ENCODE peak calls at places on chromosomes 6 and 20, in five cellular contexts. One of them, this sample, is unnamed.

GRCh38 chr20:55514498-55514897 is 490.8 kb downstream of the CBLN4 start:
- DNase-seq in H1: no peak
- DNase-seq in neuronal stem cell: no peak
- DNase-seq in H9: no peak
- DNase-seq in IMR-90: no peak
- DNase-seq in this sample: no peak

GRCh38 chr6:98957440-98957839 is 9.7 kb upstream of the FBXL4 start:
- DNase-seq in H1: no peak
- DNase-seq in neuronal stem cell: no peak
- DNase-seq in H9: no peak
- DNase-seq in IMR-90: peak
- DNase-seq in this sample: peak

GRCh38 chr6:170222498-170223471 is 68.1 kb downstream of the DLL1 start:
- DNase-seq in H1: peak
- DNase-seq in neuronal stem cell: no peak
- DNase-seq in H9: no peak
- DNase-seq in IMR-90: no peak
- DNase-seq in this sample: no peak

GRCh38 chr6:149324428-149324827 is 6.9 kb downstream of the TAB2 start:
- DNase-seq in H1: no peak
- DNase-seq in neuronal stem cell: no peak
- DNase-seq in H9: no peak
- DNase-seq in IMR-90: no peak
- DNase-seq in this sample: no peak

GRCh38 chr20:9930142-9930541 is 91.3 kb upstream of the PAK5 start:
- DNase-seq in H1: no peak
- DNase-seq in neuronal stem cell: no peak
- DNase-seq in H9: no peak
- DNase-seq in IMR-90: no peak
- DNase-seq in this sample: no peak

GRCh38 chr6:89678531-89678930 is 40.0 kb upstream of the LYRM2 start:
- DNase-seq in H1: no peak
- DNase-seq in neuronal stem cell: no peak
- DNase-seq in H9: no peak
- DNase-seq in IMR-90: no peak
- DNase-seq in this sample: no peak

GRCh38 chr6:131923356-131923755 is 27.8 kb downstream of the CCN2 start:
- DNase-seq in H1: peak
- DNase-seq in neuronal stem cell: peak
- DNase-seq in H9: peak
- DNase-seq in IMR-90: peak
- DNase-seq in this sample: peak

GRCh38 chr6:26502169-26502568 is 2.1 kb downstream of the BTN1A1 start:
- DNase-seq in H1: no peak
- DNase-seq in neuronal stem cell: no peak
- DNase-seq in H9: no peak
- DNase-seq in IMR-90: no peak
- DNase-seq in this sample: no peak

GRCh38 chr6:43396408-43397149 is 27.1 kb upstream of the ZNF318 start:
- DNase-seq in H1: no peak
- DNase-seq in neuronal stem cell: no peak
- DNase-seq in H9: no peak
- DNase-seq in IMR-90: no peak
- DNase-seq in this sample: no peak

GRCh38 chr6:157271441-157271840 is 51.9 kb downstream of the TMEM242 start:
- DNase-seq in H1: no peak
- DNase-seq in neuronal stem cell: no peak
- DNase-seq in H9: no peak
- DNase-seq in IMR-90: no peak
- DNase-seq in this sample: no peak

GRCh38 chr20:19968488-19969073 is 48.6 kb upstream of the NAA20 start:
- DNase-seq in H1: no peak
- DNase-seq in neuronal stem cell: no peak
- DNase-seq in H9: no peak
- DNase-seq in IMR-90: no peak
- DNase-seq in this sample: peak

GRCh38 chr20:9052136-9052535 is 16.8 kb upstream of the PLCB4 start:
- DNase-seq in H1: no peak
- DNase-seq in neuronal stem cell: no peak
- DNase-seq in H9: no peak
- DNase-seq in IMR-90: no peak
- DNase-seq in this sample: no peak

GRCh38 chr6:98146656-98147055 is 687.7 kb upstream of the POU3F2 start:
- DNase-seq in H1: no peak
- DNase-seq in neuronal stem cell: no peak
- DNase-seq in H9: no peak
- DNase-seq in IMR-90: no peak
- DNase-seq in this sample: no peak

GRCh38 chr6:22888147-22888831 is 318.9 kb downstream of the HDGFL1 start:
- DNase-seq in H1: no peak
- DNase-seq in neuronal stem cell: no peak
- DNase-seq in H9: no peak
- DNase-seq in IMR-90: no peak
- DNase-seq in this sample: peak

GRCh38 chr20:48465271-48465670 is 362.5 kb downstream of the PREX1 start:
- DNase-seq in H1: no peak
- DNase-seq in neuronal stem cell: no peak
- DNase-seq in H9: no peak
- DNase-seq in IMR-90: no peak
- DNase-seq in this sample: no peak

GRCh38 chr6:90403489-90404381 is 107.1 kb upstream of the BACH2 start:
- DNase-seq in H1: peak
- DNase-seq in neuronal stem cell: no peak
- DNase-seq in H9: peak
- DNase-seq in IMR-90: peak
- DNase-seq in this sample: peak

GRCh38 chr6:7050911-7051779 is 56.6 kb upstream of the RREB1 start:
- DNase-seq in H1: peak
- DNase-seq in neuronal stem cell: peak
- DNase-seq in H9: peak
- DNase-seq in IMR-90: peak
- DNase-seq in this sample: peak

GRCh38 chr6:40536442-40536841 is 50.7 kb downstream of the LRFN2 start:
- DNase-seq in H1: no peak
- DNase-seq in neuronal stem cell: no peak
- DNase-seq in H9: peak
- DNase-seq in IMR-90: no peak
- DNase-seq in this sample: peak

GRCh38 chr6:116530436-116530835 is 15.0 kb downstream of the TRAPPC3L start:
- DNase-seq in H1: no peak
- DNase-seq in neuronal stem cell: no peak
- DNase-seq in H9: no peak
- DNase-seq in IMR-90: peak
- DNase-seq in this sample: peak

GRCh38 chr6:77456531-77457248 is 6.6 kb downstream of the HTR1B start:
- DNase-seq in H1: no peak
- DNase-seq in neuronal stem cell: no peak
- DNase-seq in H9: peak
- DNase-seq in IMR-90: peak
- DNase-seq in this sample: peak

GRCh38 chr6:104118274-104118673 is 741.4 kb downstream of the HACE1 start:
- DNase-seq in H1: no peak
- DNase-seq in neuronal stem cell: no peak
- DNase-seq in H9: no peak
- DNase-seq in IMR-90: no peak
- DNase-seq in this sample: peak

GRCh38 chr6:134589512-134589911 is 271.6 kb upstream of the SGK1 start:
- DNase-seq in H1: no peak
- DNase-seq in neuronal stem cell: no peak
- DNase-seq in H9: peak
- DNase-seq in IMR-90: peak
- DNase-seq in this sample: peak

GRCh38 chr6:107661291-107661690 is 162.8 kb downstream of the SCML4 start:
- DNase-seq in H1: no peak
- DNase-seq in neuronal stem cell: no peak
- DNase-seq in H9: no peak
- DNase-seq in IMR-90: no peak
- DNase-seq in this sample: no peak

GRCh38 chr6:50663806-50664205 is 49.5 kb upstream of the TFAP2D start:
- DNase-seq in H1: no peak
- DNase-seq in neuronal stem cell: no peak
- DNase-seq in H9: no peak
- DNase-seq in IMR-90: no peak
- DNase-seq in this sample: no peak

GRCh38 chr6:48611332-48611731 is 500.3 kb upstream of the PTCHD4 start:
- DNase-seq in H1: no peak
- DNase-seq in neuronal stem cell: no peak
- DNase-seq in H9: no peak
- DNase-seq in IMR-90: peak
- DNase-seq in this sample: no peak

GRCh38 chr6:105136433-105137350 is 43.1 kb downstream of the POPDC3 start:
- DNase-seq in H1: peak
- DNase-seq in neuronal stem cell: peak
- DNase-seq in H9: peak
- DNase-seq in IMR-90: peak
- DNase-seq in this sample: peak

GRCh38 chr20:44120676-44121425 is 66.1 kb downstream of the JPH2 start:
- DNase-seq in H1: no peak
- DNase-seq in neuronal stem cell: no peak
- DNase-seq in H9: no peak
- DNase-seq in IMR-90: no peak
- DNase-seq in this sample: no peak
- H4K91ac ChIP-seq in H1: no peak
- H4K91ac ChIP-seq in neuronal stem cell: no peak
- H4K91ac ChIP-seq in H9: no peak
- H4K91ac ChIP-seq in IMR-90: no peak
- H4K91ac ChIP-seq in this sample: no peak

DNA sequence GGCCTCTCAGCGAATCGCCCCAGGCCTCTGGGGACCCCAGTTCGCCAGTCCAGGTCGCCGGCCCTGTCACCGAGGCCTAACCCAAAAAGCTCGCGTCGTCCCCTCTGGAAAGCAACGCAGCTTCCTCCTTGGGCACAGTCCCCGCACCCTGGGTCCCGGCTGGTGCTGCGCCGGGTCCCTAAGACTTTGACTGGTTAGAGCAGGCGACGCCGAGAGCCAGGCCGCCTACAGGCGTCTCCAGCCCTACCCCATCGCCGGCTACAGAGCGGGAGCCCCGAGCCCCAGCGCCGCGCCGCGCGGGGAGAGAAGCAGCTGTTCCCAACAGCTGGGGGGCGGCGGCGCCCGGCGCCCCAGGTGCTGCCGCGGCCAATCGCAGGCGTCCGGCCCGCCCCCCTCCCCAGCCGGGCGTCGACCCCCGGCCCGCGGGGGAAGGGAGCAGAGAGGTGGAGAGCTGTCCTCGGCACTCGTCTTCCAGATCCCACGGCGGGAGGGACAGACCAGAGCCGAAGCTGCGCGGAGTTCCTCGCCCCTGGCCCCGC is 540 bp upstream of the RBM24 start:
- DNase-seq in H1: peak
- DNase-seq in neuronal stem cell: peak
- DNase-seq in H9: peak
- DNase-seq in IMR-90: no peak
- DNase-seq in this sample: peak
- H2BK15ac ChIP-seq in H1: no peak
- H2BK15ac ChIP-seq in neuronal stem cell: peak
- H2BK15ac ChIP-seq in H9: no peak
- H2BK15ac ChIP-seq in IMR-90: no peak
- H2BK15ac ChIP-seq in this sample: peak

GRCh38 chr20:53672484-53673129 is 79.0 kb upstream of the ZNF217 start:
- DNase-seq in H1: no peak
- DNase-seq in neuronal stem cell: no peak
- DNase-seq in H9: no peak
- DNase-seq in IMR-90: peak
- DNase-seq in this sample: no peak

GRCh38 chr20:53666144-53666543 is 72.5 kb upstream of the ZNF217 start:
- DNase-seq in H1: no peak
- DNase-seq in neuronal stem cell: no peak
- DNase-seq in H9: no peak
- DNase-seq in IMR-90: no peak
- DNase-seq in this sample: no peak

GRCh38 chr20:53668981-53669380 is 75.3 kb upstream of the ZNF217 start:
- DNase-seq in H1: no peak
- DNase-seq in neuronal stem cell: no peak
- DNase-seq in H9: no peak
- DNase-seq in IMR-90: no peak
- DNase-seq in this sample: no peak

GRCh38 chr20:53676519-53676822 is 82.8 kb upstream of the ZNF217 start:
- DNase-seq in H1: no peak
- DNase-seq in neuronal stem cell: no peak
- DNase-seq in H9: no peak
- DNase-seq in IMR-90: no peak
- DNase-seq in this sample: no peak

DNA sequence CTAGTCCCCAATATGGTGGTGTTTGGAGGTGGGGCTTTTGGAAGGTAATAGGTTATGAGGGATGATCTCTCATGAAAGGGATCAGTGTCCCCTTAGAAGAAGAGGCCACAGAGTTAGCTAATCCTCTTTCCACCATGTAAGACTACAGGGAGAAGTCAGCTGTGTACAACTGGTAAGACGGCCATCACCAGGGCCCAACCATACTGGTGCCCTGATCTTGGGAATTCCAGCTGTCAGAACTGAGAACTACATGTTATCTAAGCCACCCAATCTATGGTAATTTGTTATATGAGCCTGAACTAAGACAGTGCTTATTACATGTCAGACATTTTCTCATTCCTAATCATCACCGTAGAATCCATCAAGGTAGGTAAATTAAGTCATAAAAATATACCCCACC is 77.7 kb upstream of the ZNF217 start:
- DNase-seq in H1: no peak
- DNase-seq in neuronal stem cell: no peak
- DNase-seq in H9: no peak
- DNase-seq in IMR-90: no peak
- DNase-seq in this sample: no peak
- H2AFZ ChIP-seq in H1: no peak
- H2AFZ ChIP-seq in neuronal stem cell: no peak
- H2AFZ ChIP-seq in H9: no peak
- H2AFZ ChIP-seq in IMR-90: no peak
- H2AFZ ChIP-seq in this sample: no peak

DNA sequence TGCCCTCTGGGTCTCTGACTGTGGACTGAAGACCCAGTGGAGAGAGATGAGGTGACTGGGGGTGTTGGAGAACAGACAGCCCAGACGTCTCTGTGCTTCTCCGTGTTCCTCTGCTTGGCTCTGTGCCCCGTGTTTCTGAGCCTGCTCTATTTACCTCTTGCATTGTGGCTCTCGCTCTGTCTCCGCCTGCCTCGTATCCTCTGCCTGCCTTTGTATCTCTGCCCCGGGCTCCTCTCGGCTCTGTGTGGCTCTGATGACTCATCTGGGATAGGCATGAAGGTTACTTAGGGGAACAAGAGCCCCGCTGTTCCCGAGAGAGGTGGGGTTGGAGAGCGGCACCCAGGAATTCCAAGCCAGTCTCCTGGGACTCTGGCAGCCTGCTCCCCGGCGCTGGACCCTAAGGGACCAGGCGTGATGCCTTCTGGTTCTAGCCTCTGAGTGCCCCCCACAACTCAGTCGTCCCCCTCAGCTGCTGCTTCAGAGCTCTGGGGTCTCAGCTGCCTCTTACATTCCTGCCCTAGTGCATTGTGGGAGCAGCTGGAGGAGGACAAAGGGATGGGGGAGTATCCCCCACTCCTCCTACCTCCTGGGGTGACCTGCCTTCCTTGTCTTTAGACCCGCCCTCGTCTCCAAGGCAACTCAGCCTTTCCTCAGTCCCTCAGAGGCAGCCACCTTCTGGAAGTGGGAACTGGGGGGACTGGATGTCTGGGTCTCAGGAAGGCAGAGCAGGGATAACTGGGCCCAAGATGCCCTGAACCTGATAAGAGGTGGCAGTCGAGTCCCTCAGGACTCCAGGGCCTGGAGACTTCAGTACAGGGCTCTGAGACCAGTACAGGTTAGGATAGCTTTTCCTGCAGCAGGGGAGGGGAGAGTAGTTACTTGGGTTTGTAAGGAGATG is 1.9 kb downstream of the DDR1 start:
- DNase-seq in H1: peak
- DNase-seq in neuronal stem cell: peak
- DNase-seq in H9: peak
- DNase-seq in IMR-90: peak
- DNase-seq in this sample: peak
- H4K91ac ChIP-seq in H1: peak
- H4K91ac ChIP-seq in neuronal stem cell: peak
- H4K91ac ChIP-seq in H9: no peak
- H4K91ac ChIP-seq in IMR-90: peak
- H4K91ac ChIP-seq in this sample: peak

This sample was measured in mesenchymal stem cell.